ENCODE peak calls at places on chromosome 10, in four cellular contexts. One of them, this sample, is unnamed.

GRCh38 chr10:19620867-19621266 is 195.4 kb upstream of the PLXDC2 start:
- DNase-seq in SK-N-SH: no peak
- DNase-seq in HepG2: no peak
- DNase-seq in GM12878: no peak
- DNase-seq in this sample: no peak

GRCh38 chr10:536371-536925 is 153.0 kb downstream of the DIP2C start:
- DNase-seq in GM12878: no peak
- DNase-seq in SK-N-SH: no peak
- DNase-seq in HepG2: no peak
- DNase-seq in this sample: no peak

GRCh38 chr10:86233131-86233530 is 133.5 kb downstream of the GRID1 start:
- DNase-seq in HepG2: no peak
- DNase-seq in SK-N-SH: no peak
- DNase-seq in GM12878: no peak
- DNase-seq in this sample: no peak

GRCh38 chr10:33878238-33878637 is 543.8 kb upstream of the NRP1 start:
- DNase-seq in GM12878: no peak
- DNase-seq in HepG2: no peak
- DNase-seq in SK-N-SH: no peak
- DNase-seq in this sample: no peak

GRCh38 chr10:49115015-49115795 is at the start of gene VSTM4:
- DNase-seq in GM12878: no peak
- DNase-seq in HepG2: no peak
- DNase-seq in SK-N-SH: peak; percentile 93
- DNase-seq in this sample: peak; percentile 95

GRCh38 chr10:85490431-85490830 is 876.2 kb downstream of the GRID1 start:
- DNase-seq in SK-N-SH: no peak
- DNase-seq in HepG2: no peak
- DNase-seq in GM12878: no peak
- DNase-seq in this sample: no peak

GRCh38 chr10:103895458-103896186 is 22.4 kb downstream of the STN1 start:
- DNase-seq in HepG2: no peak
- DNase-seq in SK-N-SH: no peak
- DNase-seq in GM12878: no peak
- DNase-seq in this sample: no peak

GRCh38 chr10:123835575-123835974 is 56.0 kb downstream of the CPXM2 start:
- DNase-seq in SK-N-SH: no peak
- DNase-seq in HepG2: no peak
- DNase-seq in GM12878: peak; percentile 61
- DNase-seq in this sample: no peak

GRCh38 chr10:107971973-107972372 is 807.5 kb upstream of the SORCS1 start:
- DNase-seq in GM12878: no peak
- DNase-seq in SK-N-SH: no peak
- DNase-seq in HepG2: no peak
- DNase-seq in this sample: no peak

GRCh38 chr10:29132821-29133156 is 156.1 kb upstream of the LYZL1 start:
- DNase-seq in HepG2: no peak
- DNase-seq in GM12878: no peak
- DNase-seq in SK-N-SH: no peak
- DNase-seq in this sample: peak; percentile 9

GRCh38 chr10:61901829-61902447 is 439 bp downstream of the ARID5B start:
- DNase-seq in GM12878: no peak
- DNase-seq in SK-N-SH: no peak
- DNase-seq in HepG2: no peak
- DNase-seq in this sample: no peak

GRCh38 chr10:104735036-104735435 is 93.9 kb downstream of the SORCS3 start:
- DNase-seq in SK-N-SH: peak; percentile 53
- DNase-seq in GM12878: no peak
- DNase-seq in HepG2: no peak
- DNase-seq in this sample: no peak

GRCh38 chr10:124984376-124984775 is 42.5 kb downstream of the ZRANB1 start:
- DNase-seq in HepG2: no peak
- DNase-seq in SK-N-SH: no peak
- DNase-seq in GM12878: no peak
- DNase-seq in this sample: no peak

GRCh38 chr10:52994370-52994769 is 221.8 kb upstream of the MBL2 start:
- DNase-seq in SK-N-SH: no peak
- DNase-seq in GM12878: no peak
- DNase-seq in HepG2: no peak
- DNase-seq in this sample: no peak

GRCh38 chr10:116629340-116629739 is 8.6 kb downstream of the PNLIPRP2 start:
- DNase-seq in HepG2: no peak
- DNase-seq in GM12878: no peak
- DNase-seq in SK-N-SH: no peak
- DNase-seq in this sample: no peak

GRCh38 chr10:127485153-127485857 is 63.8 kb upstream of the NPS start:
- DNase-seq in SK-N-SH: no peak
- DNase-seq in HepG2: no peak
- DNase-seq in GM12878: no peak
- DNase-seq in this sample: no peak

GRCh38 chr10:123134058-123134914 is 1.5 kb upstream of the HMX3 start:
- DNase-seq in GM12878: no peak
- DNase-seq in HepG2: no peak
- DNase-seq in SK-N-SH: no peak
- DNase-seq in this sample: no peak

GRCh38 chr10:11145498-11145855 is 127.8 kb downstream of the CELF2 start:
- DNase-seq in GM12878: no peak
- DNase-seq in HepG2: no peak
- DNase-seq in SK-N-SH: no peak
- DNase-seq in this sample: peak; percentile 77

GRCh38 chr10:9579110-9579705 is 1438.5 kb upstream of the CELF2 start:
- DNase-seq in SK-N-SH: no peak
- DNase-seq in HepG2: no peak
- DNase-seq in GM12878: no peak
- DNase-seq in this sample: no peak

GRCh38 chr10:8416755-8417154 is 362.3 kb downstream of the GATA3 start:
- DNase-seq in SK-N-SH: no peak
- DNase-seq in HepG2: no peak
- DNase-seq in GM12878: no peak
- DNase-seq in this sample: no peak

GRCh38 chr10:24974978-24975377 is 22.6 kb upstream of the PRTFDC1 start:
- DNase-seq in GM12878: no peak
- DNase-seq in HepG2: peak; percentile 32
- DNase-seq in SK-N-SH: no peak
- DNase-seq in this sample: no peak

GRCh38 chr10:14736600-14737081 is 38.1 kb downstream of the FAM107B start:
- DNase-seq in SK-N-SH: no peak
- DNase-seq in GM12878: no peak
- DNase-seq in HepG2: no peak
- DNase-seq in this sample: no peak

GRCh38 chr10:15121707-15122106 is 24.6 kb downstream of the RPP38 start:
- DNase-seq in HepG2: no peak
- DNase-seq in SK-N-SH: no peak
- DNase-seq in GM12878: no peak
- DNase-seq in this sample: no peak

GRCh38 chr10:11869743-11870460 is 46.7 kb downstream of the PROSER2 start:
- DNase-seq in SK-N-SH: peak; percentile 81
- DNase-seq in GM12878: no peak
- DNase-seq in HepG2: no peak
- DNase-seq in this sample: no peak

GRCh38 chr10:104326991-104327610 is 11.2 kb downstream of the ITPRIP start:
- DNase-seq in GM12878: no peak
- DNase-seq in SK-N-SH: no peak
- DNase-seq in HepG2: no peak
- DNase-seq in this sample: no peak

GRCh38 chr10:114575417-114576131 is 82.5 kb downstream of the ABLIM1 start:
- DNase-seq in SK-N-SH: no peak
- DNase-seq in GM12878: no peak
- DNase-seq in HepG2: no peak
- DNase-seq in this sample: no peak

GRCh38 chr10:47166405-47166777 is 133.6 kb upstream of the GDF10 start:
- DNase-seq in HepG2: no peak
- DNase-seq in GM12878: no peak
- DNase-seq in SK-N-SH: no peak
- DNase-seq in this sample: no peak
- H3K27ac ChIP-seq in HepG2: no peak overlapping the region
- H3K27ac ChIP-seq in GM12878: no peak overlapping the region
- H3K27ac ChIP-seq in SK-N-SH: no peak overlapping the region
- H3K27ac ChIP-seq in this sample: no peak overlapping the region

GRCh38 chr10:106557053-106557452 is 607.5 kb downstream of the SORCS1 start:
- DNase-seq in SK-N-SH: no peak
- DNase-seq in GM12878: no peak
- DNase-seq in HepG2: no peak
- DNase-seq in this sample: no peak

GRCh38 chr10:106557951-106558733 is 606.4 kb downstream of the SORCS1 start:
- DNase-seq in HepG2: no peak
- DNase-seq in GM12878: no peak
- DNase-seq in SK-N-SH: no peak
- DNase-seq in this sample: no peak

GRCh38 chr10:106555599-106555998 is 608.9 kb downstream of the SORCS1 start:
- DNase-seq in GM12878: no peak
- DNase-seq in SK-N-SH: no peak
- DNase-seq in HepG2: no peak
- DNase-seq in this sample: no peak

GRCh38 chr10:106560925-106561640 is 603.4 kb downstream of the SORCS1 start:
- DNase-seq in HepG2: no peak
- DNase-seq in SK-N-SH: no peak
- DNase-seq in GM12878: no peak
- DNase-seq in this sample: no peak

GRCh38 chr10:106559442-106559841 is 605.1 kb downstream of the SORCS1 start:
- DNase-seq in GM12878: no peak
- DNase-seq in HepG2: no peak
- DNase-seq in SK-N-SH: no peak
- DNase-seq in this sample: no peak
- TF ChIP-seq MXI1 in GM12878: no peak
- TF ChIP-seq MXI1 in HepG2: no peak
- TF ChIP-seq MXI1 in SK-N-SH: no peak
- TF ChIP-seq MXI1 in this sample: no peak

GRCh38 chr10:66472156-66472555 is 453.7 kb upstream of the LRRTM3 start:
- DNase-seq in GM12878: no peak
- DNase-seq in SK-N-SH: no peak
- DNase-seq in HepG2: no peak
- DNase-seq in this sample: no peak
- TF ChIP-seq FOXM1 in GM12878: no peak
- TF ChIP-seq FOXM1 in SK-N-SH: no peak
- TF ChIP-seq FOXM1 in HepG2: no peak
- TF ChIP-seq FOXM1 in this sample: no peak

GRCh38 chr10:102016416-102016815 is 39.6 kb downstream of the ARMH3 start:
- DNase-seq in SK-N-SH: no peak
- DNase-seq in GM12878: no peak
- DNase-seq in HepG2: no peak
- DNase-seq in this sample: no peak
- H3K27ac ChIP-seq in SK-N-SH: no peak overlapping the region
- H3K27ac ChIP-seq in GM12878: no peak overlapping the region
- H3K27ac ChIP-seq in HepG2: no peak overlapping the region
- H3K27ac ChIP-seq in this sample: no peak overlapping the region

DNA sequence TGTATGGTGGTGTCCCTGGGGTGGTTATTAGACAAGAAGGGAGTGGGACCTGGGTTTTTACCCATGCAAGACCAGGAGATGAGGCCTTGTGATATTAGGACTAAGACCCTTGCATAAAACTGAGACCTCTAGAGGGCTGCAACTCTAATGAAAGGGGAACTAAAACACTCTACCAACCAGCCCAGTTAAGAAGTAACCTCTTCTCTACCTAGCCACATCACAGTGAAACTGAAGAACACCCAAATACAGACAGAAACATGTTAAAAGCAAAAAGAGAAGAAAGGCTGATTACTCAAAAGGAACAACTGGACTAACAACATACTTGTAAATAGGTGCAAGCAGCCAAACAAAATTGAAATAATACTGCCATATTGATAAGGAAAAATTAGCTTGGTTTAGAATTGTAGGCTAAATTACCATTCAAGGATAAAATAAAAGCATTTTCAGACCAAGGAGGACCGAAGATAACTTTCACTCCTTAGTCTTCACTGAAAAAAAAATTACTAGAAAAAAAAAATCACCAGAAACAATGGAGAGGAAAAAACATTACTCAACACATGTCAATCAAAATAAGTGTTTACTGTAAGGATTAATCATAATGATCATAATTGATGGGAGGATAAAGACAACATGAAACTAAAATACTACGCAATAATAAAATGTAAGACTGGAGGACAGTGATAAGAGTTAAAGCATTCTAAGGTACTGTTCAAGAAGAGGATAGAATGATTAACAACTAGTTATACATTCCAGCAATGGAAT is 27.6 kb downstream of the ERLIN1 start:
- DNase-seq in HepG2: no peak
- DNase-seq in SK-N-SH: no peak
- DNase-seq in GM12878: peak; percentile 68
- DNase-seq in this sample: no peak
- TF ChIP-seq MXI1 in HepG2: no peak
- TF ChIP-seq MXI1 in SK-N-SH: no peak
- TF ChIP-seq MXI1 in GM12878: no peak
- TF ChIP-seq MXI1 in this sample: no peak